ENCODE peak calls at places on chromosomes 11 and 22, in eight cellular contexts. One of them, this sample, is unnamed.

GRCh38 chr11:69252494-69252845 is 41.5 kb upstream of the MYEOV start:
- DNase-seq in esophagus muscularis mucosa: no peak
- DNase-seq in GM12878: no peak
- DNase-seq in ovary: no peak
- DNase-seq in SK-N-SH: no peak
- DNase-seq in sigmoid colon: no peak
- DNase-seq in transverse colon: no peak
- DNase-seq in tibial nerve: no peak
- DNase-seq in this sample: no peak

GRCh38 chr22:36544107-36544620 is 15.2 kb upstream of the EIF3D start:
- DNase-seq in transverse colon: no peak
- DNase-seq in GM12878: no peak
- DNase-seq in esophagus muscularis mucosa: no peak
- DNase-seq in tibial nerve: no peak
- DNase-seq in ovary: no peak
- DNase-seq in sigmoid colon: no peak
- DNase-seq in SK-N-SH: no peak
- DNase-seq in this sample: no peak

GRCh38 chr11:64251986-64252837 is 882 bp downstream of the PLCB3 start:
- DNase-seq in tibial nerve: no peak
- DNase-seq in GM12878: no peak
- DNase-seq in transverse colon: peak; percentile 89
- DNase-seq in esophagus muscularis mucosa: no peak
- DNase-seq in SK-N-SH: peak; percentile 75
- DNase-seq in sigmoid colon: peak; percentile 77
- DNase-seq in ovary: peak; percentile 77
- DNase-seq in this sample: peak; percentile 75

GRCh38 chr11:57180141-57180561 is 1.6 kb upstream of the LRRC55 start:
- DNase-seq in sigmoid colon: no peak
- DNase-seq in esophagus muscularis mucosa: no peak
- DNase-seq in SK-N-SH: no peak
- DNase-seq in tibial nerve: no peak
- DNase-seq in GM12878: no peak
- DNase-seq in ovary: no peak
- DNase-seq in transverse colon: no peak
- DNase-seq in this sample: no peak

GRCh38 chr11:73168925-73169579 is 26.9 kb upstream of the FCHSD2 start:
- DNase-seq in esophagus muscularis mucosa: no peak
- DNase-seq in sigmoid colon: peak; percentile 52
- DNase-seq in ovary: no peak
- DNase-seq in tibial nerve: no peak
- DNase-seq in transverse colon: no peak
- DNase-seq in GM12878: no peak
- DNase-seq in SK-N-SH: no peak
- DNase-seq in this sample: no peak

GRCh38 chr11:70364745-70365535 is 33.4 kb upstream of the CTTN start:
- DNase-seq in sigmoid colon: no peak
- DNase-seq in esophagus muscularis mucosa: peak; percentile 70
- DNase-seq in GM12878: peak; percentile 3
- DNase-seq in transverse colon: no peak
- DNase-seq in ovary: no peak
- DNase-seq in SK-N-SH: no peak
- DNase-seq in tibial nerve: no peak
- DNase-seq in this sample: no peak

GRCh38 chr11:35845860-35846259 is 98.0 kb upstream of the LDLRAD3 start:
- DNase-seq in SK-N-SH: no peak
- DNase-seq in sigmoid colon: no peak
- DNase-seq in GM12878: no peak
- DNase-seq in ovary: no peak
- DNase-seq in transverse colon: no peak
- DNase-seq in esophagus muscularis mucosa: no peak
- DNase-seq in tibial nerve: no peak
- DNase-seq in this sample: no peak

GRCh38 chr22:49760630-49761571 is 66.8 kb downstream of the BRD1 start:
- DNase-seq in tibial nerve: no peak
- DNase-seq in ovary: no peak
- DNase-seq in esophagus muscularis mucosa: no peak
- DNase-seq in GM12878: peak; percentile 64
- DNase-seq in transverse colon: no peak
- DNase-seq in SK-N-SH: no peak
- DNase-seq in sigmoid colon: no peak
- DNase-seq in this sample: no peak

GRCh38 chr11:9662273-9662672 is 1.6 kb upstream of the SWAP70 start:
- DNase-seq in transverse colon: no peak
- DNase-seq in sigmoid colon: no peak
- DNase-seq in esophagus muscularis mucosa: no peak
- DNase-seq in ovary: no peak
- DNase-seq in GM12878: no peak
- DNase-seq in tibial nerve: no peak
- DNase-seq in SK-N-SH: no peak
- DNase-seq in this sample: no peak

GRCh38 chr22:46062971-46063631 is 86.1 kb upstream of the WNT7B start:
- DNase-seq in esophagus muscularis mucosa: no peak
- DNase-seq in GM12878: no peak
- DNase-seq in SK-N-SH: peak; percentile 64
- DNase-seq in ovary: peak; percentile 34
- DNase-seq in transverse colon: peak; percentile 7
- DNase-seq in tibial nerve: no peak
- DNase-seq in sigmoid colon: peak; percentile 57
- DNase-seq in this sample: no peak

GRCh38 chr11:64963072-64963631 is 8.8 kb downstream of the MAJIN start:
- DNase-seq in transverse colon: no peak
- DNase-seq in tibial nerve: no peak
- DNase-seq in esophagus muscularis mucosa: no peak
- DNase-seq in GM12878: no peak
- DNase-seq in SK-N-SH: no peak
- DNase-seq in sigmoid colon: no peak
- DNase-seq in ovary: no peak
- DNase-seq in this sample: no peak

GRCh38 chr11:2995893-2996554 is 3.9 kb upstream of the NAP1L4 start:
- DNase-seq in transverse colon: no peak
- DNase-seq in esophagus muscularis mucosa: no peak
- DNase-seq in SK-N-SH: no peak
- DNase-seq in sigmoid colon: peak; percentile 40
- DNase-seq in tibial nerve: no peak
- DNase-seq in ovary: peak; percentile 7
- DNase-seq in GM12878: no peak
- DNase-seq in this sample: no peak

GRCh38 chr11:27204527-27204926 is 158.5 kb downstream of the CCDC34 start:
- DNase-seq in transverse colon: peak; percentile 56
- DNase-seq in ovary: no peak
- DNase-seq in SK-N-SH: no peak
- DNase-seq in sigmoid colon: no peak
- DNase-seq in GM12878: no peak
- DNase-seq in tibial nerve: no peak
- DNase-seq in esophagus muscularis mucosa: no peak
- DNase-seq in this sample: peak; percentile 35

GRCh38 chr11:33406241-33406640 is 149.1 kb downstream of the HIPK3 start:
- DNase-seq in ovary: no peak
- DNase-seq in sigmoid colon: no peak
- DNase-seq in tibial nerve: no peak
- DNase-seq in esophagus muscularis mucosa: no peak
- DNase-seq in transverse colon: no peak
- DNase-seq in SK-N-SH: no peak
- DNase-seq in GM12878: no peak
- DNase-seq in this sample: no peak

DNA sequence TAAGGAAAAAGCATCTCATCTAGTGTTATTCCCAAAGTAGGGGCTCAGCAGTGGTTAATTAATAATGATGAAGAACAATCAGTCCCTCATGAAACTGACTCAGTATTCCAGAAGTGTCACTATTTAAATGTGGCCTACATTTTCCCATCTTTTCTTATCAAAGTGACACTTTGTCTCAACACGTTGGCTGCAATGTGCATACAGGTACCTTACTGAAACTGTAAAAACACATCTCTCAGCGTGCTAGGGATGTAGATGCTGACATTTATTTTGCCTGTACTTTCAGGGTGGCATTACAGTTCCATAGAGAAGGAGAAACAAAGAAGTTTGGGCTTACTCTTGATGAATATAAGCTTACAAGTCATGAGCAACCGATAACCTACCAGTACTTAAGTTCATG is 58.3 kb upstream of the FAT3 start:
- DNase-seq in esophagus muscularis mucosa: no peak
- DNase-seq in transverse colon: no peak
- DNase-seq in GM12878: no peak
- DNase-seq in SK-N-SH: no peak
- DNase-seq in tibial nerve: no peak
- DNase-seq in sigmoid colon: no peak
- DNase-seq in ovary: no peak
- DNase-seq in this sample: no peak
- TF ChIP-seq EP300 in esophagus muscularis mucosa: no peak
- TF ChIP-seq EP300 in transverse colon: no peak
- TF ChIP-seq EP300 in GM12878: no peak
- TF ChIP-seq EP300 in SK-N-SH: no peak
- TF ChIP-seq EP300 in tibial nerve: no peak
- TF ChIP-seq EP300 in sigmoid colon: no peak
- TF ChIP-seq EP300 in ovary: no peak
- TF ChIP-seq EP300 in this sample: no peak

GRCh38 chr11:10683429-10683828 is 10.1 kb downstream of the IRAG1 start:
- DNase-seq in esophagus muscularis mucosa: no peak
- DNase-seq in GM12878: no peak
- DNase-seq in sigmoid colon: no peak
- DNase-seq in ovary: no peak
- DNase-seq in tibial nerve: no peak
- DNase-seq in transverse colon: no peak
- DNase-seq in SK-N-SH: no peak
- DNase-seq in this sample: no peak

GRCh38 chr11:10679644-10680043 is 13.9 kb downstream of the IRAG1 start:
- DNase-seq in tibial nerve: no peak
- DNase-seq in sigmoid colon: no peak
- DNase-seq in transverse colon: no peak
- DNase-seq in ovary: no peak
- DNase-seq in SK-N-SH: no peak
- DNase-seq in GM12878: no peak
- DNase-seq in esophagus muscularis mucosa: no peak
- DNase-seq in this sample: no peak

GRCh38 chr11:10678106-10678505 is 15.4 kb downstream of the IRAG1 start:
- DNase-seq in sigmoid colon: no peak
- DNase-seq in SK-N-SH: no peak
- DNase-seq in esophagus muscularis mucosa: no peak
- DNase-seq in tibial nerve: no peak
- DNase-seq in transverse colon: no peak
- DNase-seq in ovary: no peak
- DNase-seq in GM12878: no peak
- DNase-seq in this sample: no peak

GRCh38 chr11:10680956-10681487 is 12.5 kb downstream of the IRAG1 start:
- DNase-seq in ovary: no peak
- DNase-seq in esophagus muscularis mucosa: no peak
- DNase-seq in transverse colon: no peak
- DNase-seq in GM12878: no peak
- DNase-seq in tibial nerve: no peak
- DNase-seq in sigmoid colon: no peak
- DNase-seq in SK-N-SH: no peak
- DNase-seq in this sample: no peak
- TF ChIP-seq EP300 in ovary: no peak
- TF ChIP-seq EP300 in esophagus muscularis mucosa: no peak
- TF ChIP-seq EP300 in transverse colon: no peak
- TF ChIP-seq EP300 in GM12878: no peak
- TF ChIP-seq EP300 in tibial nerve: no peak
- TF ChIP-seq EP300 in sigmoid colon: no peak
- TF ChIP-seq EP300 in SK-N-SH: no peak
- TF ChIP-seq EP300 in this sample: no peak

GRCh38 chr11:45846974-45847907 is at the start of gene CRY2:
- DNase-seq in ovary: peak; percentile 100
- DNase-seq in SK-N-SH: peak; percentile 99
- DNase-seq in GM12878: peak; percentile 90
- DNase-seq in transverse colon: peak; percentile 100
- DNase-seq in tibial nerve: peak; percentile 99
- DNase-seq in esophagus muscularis mucosa: peak; percentile 100
- DNase-seq in sigmoid colon: peak; percentile 100
- DNase-seq in this sample: peak; percentile 99

GRCh38 chr11:45848654-45849081 is 1.4 kb downstream of the CRY2 start:
- DNase-seq in SK-N-SH: no peak
- DNase-seq in tibial nerve: no peak
- DNase-seq in ovary: no peak
- DNase-seq in sigmoid colon: no peak
- DNase-seq in GM12878: no peak
- DNase-seq in esophagus muscularis mucosa: no peak
- DNase-seq in transverse colon: no peak
- DNase-seq in this sample: no peak

GRCh38 chr11:45850446-45850845 is 3.2 kb downstream of the CRY2 start:
- DNase-seq in GM12878: no peak
- DNase-seq in sigmoid colon: no peak
- DNase-seq in ovary: no peak
- DNase-seq in SK-N-SH: no peak
- DNase-seq in tibial nerve: no peak
- DNase-seq in esophagus muscularis mucosa: no peak
- DNase-seq in transverse colon: no peak
- DNase-seq in this sample: no peak

GRCh38 chr11:45846174-45846675 is 1.1 kb upstream of the CRY2 start:
- DNase-seq in GM12878: no peak
- DNase-seq in sigmoid colon: no peak
- DNase-seq in tibial nerve: no peak
- DNase-seq in SK-N-SH: no peak
- DNase-seq in esophagus muscularis mucosa: no peak
- DNase-seq in transverse colon: no peak
- DNase-seq in ovary: no peak
- DNase-seq in this sample: no peak

DNA sequence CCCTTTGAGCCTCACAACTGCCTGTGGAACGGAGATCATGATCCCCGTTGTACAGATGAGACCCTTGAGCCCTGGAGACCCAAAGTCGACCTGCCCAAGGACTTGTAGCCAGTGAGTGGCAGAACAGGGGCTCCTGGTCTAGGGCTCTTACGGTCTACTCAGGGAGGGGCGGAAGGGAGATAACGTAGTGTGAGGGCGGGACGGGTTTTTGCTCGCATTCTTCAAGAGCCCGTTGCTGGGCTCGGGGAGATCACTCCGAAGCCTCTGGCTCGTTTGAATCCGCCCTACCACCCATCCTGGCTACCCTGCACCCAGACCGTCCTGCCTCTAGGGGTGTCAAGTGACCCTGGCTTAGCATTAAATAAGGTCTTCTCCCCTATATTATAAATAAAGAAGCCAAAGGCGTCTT is 637 bp downstream of the CRY2 start:
- DNase-seq in sigmoid colon: peak; percentile 80
- DNase-seq in ovary: peak; percentile 48
- DNase-seq in transverse colon: peak; percentile 57
- DNase-seq in GM12878: no peak
- DNase-seq in esophagus muscularis mucosa: no peak
- DNase-seq in tibial nerve: peak; percentile 24
- DNase-seq in SK-N-SH: peak; percentile 52
- DNase-seq in this sample: peak; percentile 79
- TF ChIP-seq EP300 in sigmoid colon: no peak
- TF ChIP-seq EP300 in ovary: no peak
- TF ChIP-seq EP300 in transverse colon: no peak
- TF ChIP-seq EP300 in GM12878: no peak
- TF ChIP-seq EP300 in esophagus muscularis mucosa: no peak
- TF ChIP-seq EP300 in tibial nerve: no peak
- TF ChIP-seq EP300 in SK-N-SH: no peak
- TF ChIP-seq EP300 in this sample: no peak

DNA sequence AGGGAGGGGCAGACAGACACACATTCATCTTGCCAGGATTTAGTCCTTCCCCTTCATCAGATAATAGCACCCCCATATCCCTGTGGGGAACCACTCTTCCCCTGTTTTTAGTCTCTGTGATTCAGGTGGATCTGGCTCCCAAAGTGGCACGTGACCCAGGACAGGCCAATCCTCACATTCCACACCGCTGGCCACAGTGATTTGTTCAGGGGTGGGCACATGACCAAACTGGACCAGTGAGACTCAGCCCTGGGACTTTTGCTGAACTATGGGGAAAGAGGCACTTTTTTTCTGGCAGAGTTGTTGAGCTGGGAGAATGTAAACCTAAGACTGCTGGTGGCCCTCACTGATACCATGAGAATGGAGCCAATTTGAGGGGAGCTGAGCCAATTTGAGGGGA is 19.1 kb upstream of the KCNJ11 start:
- DNase-seq in tibial nerve: no peak
- DNase-seq in sigmoid colon: no peak
- DNase-seq in transverse colon: no peak
- DNase-seq in GM12878: no peak
- DNase-seq in ovary: no peak
- DNase-seq in esophagus muscularis mucosa: no peak
- DNase-seq in SK-N-SH: no peak
- DNase-seq in this sample: no peak
- TF ChIP-seq EP300 in tibial nerve: no peak
- TF ChIP-seq EP300 in sigmoid colon: no peak
- TF ChIP-seq EP300 in transverse colon: no peak
- TF ChIP-seq EP300 in GM12878: no peak
- TF ChIP-seq EP300 in ovary: no peak
- TF ChIP-seq EP300 in esophagus muscularis mucosa: no peak
- TF ChIP-seq EP300 in SK-N-SH: no peak
- TF ChIP-seq EP300 in this sample: no peak